ENCODE peak calls at places on chromosome 7, in five cellular contexts. One of them, this sample, is unnamed.

GRCh38 chr7:130721486-130722277 is 12.3 kb downstream of the KLF14 start:
- DNase-seq in osteocyte: no peak
- DNase-seq in HEK293T: peak
- DNase-seq in ELR: peak
- DNase-seq in activated CD8-positive, alpha-beta memory T cell treated with anti-CD3 and anti-CD28 coated beads for 48 hours: no peak
- DNase-seq in this sample: peak

GRCh38 chr7:11192506-11192905 is 218.8 kb downstream of the PHF14 start:
- DNase-seq in osteocyte: no peak
- DNase-seq in HEK293T: no peak
- DNase-seq in ELR: peak
- DNase-seq in activated CD8-positive, alpha-beta memory T cell treated with anti-CD3 and anti-CD28 coated beads for 48 hours: no peak
- DNase-seq in this sample: no peak

GRCh38 chr7:2643386-2644229 is 11.8 kb downstream of the TTYH3 start:
- DNase-seq in osteocyte: no peak
- DNase-seq in HEK293T: no peak
- DNase-seq in ELR: no peak
- DNase-seq in activated CD8-positive, alpha-beta memory T cell treated with anti-CD3 and anti-CD28 coated beads for 48 hours: no peak
- DNase-seq in this sample: no peak

GRCh38 chr7:38452615-38453014 is 178.6 kb downstream of the AMPH start:
- DNase-seq in osteocyte: no peak
- DNase-seq in HEK293T: no peak
- DNase-seq in ELR: no peak
- DNase-seq in activated CD8-positive, alpha-beta memory T cell treated with anti-CD3 and anti-CD28 coated beads for 48 hours: no peak
- DNase-seq in this sample: no peak

GRCh38 chr7:125173571-125173970 is 243.9 kb upstream of the POT1 start:
- DNase-seq in osteocyte: no peak
- DNase-seq in HEK293T: no peak
- DNase-seq in ELR: no peak
- DNase-seq in activated CD8-positive, alpha-beta memory T cell treated with anti-CD3 and anti-CD28 coated beads for 48 hours: no peak
- DNase-seq in this sample: no peak

GRCh38 chr7:73901823-73902597 is 41.1 kb downstream of the TMEM270 start:
- DNase-seq in osteocyte: no peak
- DNase-seq in HEK293T: no peak
- DNase-seq in ELR: no peak
- DNase-seq in activated CD8-positive, alpha-beta memory T cell treated with anti-CD3 and anti-CD28 coated beads for 48 hours: no peak
- DNase-seq in this sample: no peak

GRCh38 chr7:30713397-30713796 is 31.1 kb upstream of the CRHR2 start:
- DNase-seq in osteocyte: no peak
- DNase-seq in HEK293T: no peak
- DNase-seq in ELR: peak
- DNase-seq in activated CD8-positive, alpha-beta memory T cell treated with anti-CD3 and anti-CD28 coated beads for 48 hours: no peak
- DNase-seq in this sample: no peak

GRCh38 chr7:92691578-92691977 is 101.4 kb upstream of the FAM133B start:
- DNase-seq in osteocyte: no peak
- DNase-seq in HEK293T: peak
- DNase-seq in ELR: peak
- DNase-seq in activated CD8-positive, alpha-beta memory T cell treated with anti-CD3 and anti-CD28 coated beads for 48 hours: no peak
- DNase-seq in this sample: peak

GRCh38 chr7:155531686-155532085 is 14.7 kb downstream of the CNPY1 start:
- DNase-seq in osteocyte: no peak
- DNase-seq in HEK293T: no peak
- DNase-seq in ELR: no peak
- DNase-seq in activated CD8-positive, alpha-beta memory T cell treated with anti-CD3 and anti-CD28 coated beads for 48 hours: no peak
- DNase-seq in this sample: no peak

GRCh38 chr7:158776474-158776873 is 52.8 kb downstream of the ESYT2 start:
- DNase-seq in osteocyte: no peak
- DNase-seq in HEK293T: no peak
- DNase-seq in ELR: no peak
- DNase-seq in activated CD8-positive, alpha-beta memory T cell treated with anti-CD3 and anti-CD28 coated beads for 48 hours: no peak
- DNase-seq in this sample: no peak

GRCh38 chr7:322111-322671 is 32.2 kb downstream of the FOXL3 start:
- DNase-seq in osteocyte: peak
- DNase-seq in HEK293T: peak
- DNase-seq in ELR: peak
- DNase-seq in activated CD8-positive, alpha-beta memory T cell treated with anti-CD3 and anti-CD28 coated beads for 48 hours: peak
- DNase-seq in this sample: peak

GRCh38 chr7:38973760-38974159 is 3.9 kb upstream of the POU6F2 start:
- DNase-seq in osteocyte: no peak
- DNase-seq in HEK293T: no peak
- DNase-seq in ELR: no peak
- DNase-seq in activated CD8-positive, alpha-beta memory T cell treated with anti-CD3 and anti-CD28 coated beads for 48 hours: no peak
- DNase-seq in this sample: peak

GRCh38 chr7:14236834-14237233 is 247.4 kb upstream of the ETV1 start:
- DNase-seq in osteocyte: no peak
- DNase-seq in HEK293T: no peak
- DNase-seq in ELR: no peak
- DNase-seq in activated CD8-positive, alpha-beta memory T cell treated with anti-CD3 and anti-CD28 coated beads for 48 hours: no peak
- DNase-seq in this sample: no peak

GRCh38 chr7:124914298-124914697 is 15.3 kb downstream of the POT1 start:
- DNase-seq in osteocyte: no peak
- DNase-seq in HEK293T: no peak
- DNase-seq in ELR: no peak
- DNase-seq in activated CD8-positive, alpha-beta memory T cell treated with anti-CD3 and anti-CD28 coated beads for 48 hours: no peak
- DNase-seq in this sample: no peak

GRCh38 chr7:157235357-157236018 is 96.8 kb downstream of the UBE3C start:
- DNase-seq in osteocyte: no peak
- DNase-seq in HEK293T: no peak
- DNase-seq in ELR: peak
- DNase-seq in activated CD8-positive, alpha-beta memory T cell treated with anti-CD3 and anti-CD28 coated beads for 48 hours: no peak
- DNase-seq in this sample: no peak

GRCh38 chr7:72709909-72710308 is 118.1 kb downstream of the TYW1B start:
- DNase-seq in osteocyte: no peak
- DNase-seq in HEK293T: no peak
- DNase-seq in ELR: peak
- DNase-seq in activated CD8-positive, alpha-beta memory T cell treated with anti-CD3 and anti-CD28 coated beads for 48 hours: no peak
- DNase-seq in this sample: no peak

GRCh38 chr7:54932818-54933543 is 85.8 kb upstream of the EGFR start:
- DNase-seq in osteocyte: no peak
- DNase-seq in HEK293T: peak
- DNase-seq in ELR: peak
- DNase-seq in activated CD8-positive, alpha-beta memory T cell treated with anti-CD3 and anti-CD28 coated beads for 48 hours: no peak
- DNase-seq in this sample: peak

GRCh38 chr7:42843209-42843800 is 68.6 kb downstream of the C7orf25 start:
- DNase-seq in osteocyte: no peak
- DNase-seq in HEK293T: peak
- DNase-seq in ELR: peak
- DNase-seq in activated CD8-positive, alpha-beta memory T cell treated with anti-CD3 and anti-CD28 coated beads for 48 hours: no peak
- DNase-seq in this sample: peak

GRCh38 chr7:131897016-131897789 is 340.8 kb upstream of the PODXL start:
- DNase-seq in osteocyte: peak
- DNase-seq in HEK293T: peak
- DNase-seq in ELR: peak
- DNase-seq in activated CD8-positive, alpha-beta memory T cell treated with anti-CD3 and anti-CD28 coated beads for 48 hours: no peak
- DNase-seq in this sample: no peak

This sample was measured in SW480.